ENCODE peak calls at places on chromosomes 2 and 18, in six cellular contexts. W is suprapubic skin, A is K562, X is transverse colon, G is A549, V is ovary. F is an unnamed sample.

GRCh38 chr2:67032091-67032490 is 365.0 kb upstream of the ETAA1 start:
- DNase-seq in W (no peak), A (no peak), X (no peak), G (no peak), V (no peak), F (no peak)

GRCh38 chr2:148812306-148812705 is 62.7 kb upstream of the KIF5C start:
- DNase-seq in W (no peak), A (no peak), X (peak; percentile 41), G (no peak), V (peak; percentile 89), F (peak; percentile 78)

GRCh38 chr2:172333206-172333605 is 94.2 kb upstream of the ITGA6 start:
- DNase-seq in W (no peak), A (no peak), X (no peak), G (no peak), V (no peak), F (no peak)

GRCh38 chr2:150710916-150711315 is 223.4 kb upstream of the RND3 start:
- DNase-seq in W (no peak), A (no peak), X (no peak), G (no peak), V (peak; percentile 11), F (no peak)

GRCh38 chr2:232970051-232970450 is 43.0 kb downstream of the NGEF start:
- DNase-seq in W (no peak), A (no peak), X (no peak), G (no peak), V (no peak), F (no peak)

GRCh38 chr2:430280-431040 is 142.6 kb upstream of the ALKAL2 start:
- DNase-seq in W (peak; percentile 71), A (no peak), X (no peak), G (no peak), V (no peak), F (no peak)

GRCh38 chr2:194672994-194673393 is 984.0 kb upstream of the SLC39A10 start:
- DNase-seq in W (no peak), A (no peak), X (no peak), G (no peak), V (no peak), F (no peak)

GRCh38 chr2:204795156-204795555 is 249.9 kb downstream of the PARD3B start:
- DNase-seq in W (no peak), A (no peak), X (no peak), G (no peak), V (no peak), F (no peak)

GRCh38 chr2:33340265-33340664 is 136.2 kb upstream of the RASGRP3 start:
- DNase-seq in W (peak; percentile 85), A (no peak), X (peak; percentile 14), G (no peak), V (peak; percentile 85), F (peak; percentile 84)

GRCh38 chr18:24016643-24017042 is 2.1 kb downstream of the TTC39C start:
- DNase-seq in W (no peak), A (no peak), X (no peak), G (peak; percentile 41), V (no peak), F (no peak)

GRCh38 chr2:164839914-164840457 is 1.6 kb downstream of the COBLL1 start:
- DNase-seq in W (no peak), A (no peak), X (no peak), G (no peak), V (no peak), F (no peak)

GRCh38 chr2:166090346-166090745 is 37.5 kb downstream of the SCN1A start:
- DNase-seq in W (no peak), A (no peak), X (no peak), G (no peak), V (no peak), F (no peak)

GRCh38 chr2:170712653-170713279 is 2.4 kb upstream of the SP5 start:
- DNase-seq in W (no peak), A (no peak), X (no peak), G (no peak), V (no peak), F (no peak)

GRCh38 chr2:177056540-177056939 is 156.1 kb upstream of the HNRNPA3 start:
- DNase-seq in W (no peak), A (peak; percentile 11), X (no peak), G (peak; percentile 5), V (no peak), F (peak; percentile 73)

GRCh38 chr2:218257390-218257981 is 3.3 kb upstream of the GPBAR1 start:
- DNase-seq in W (peak; percentile 64), A (peak; percentile 71), X (peak; percentile 31), G (peak; percentile 50), V (no peak), F (peak; percentile 56)

GRCh38 chr18:47260138-47260923 is 8.9 kb upstream of the SKOR2 start:
- DNase-seq in W (no peak), A (peak; percentile 23), X (peak; percentile 21), G (peak; percentile 33), V (no peak), F (no peak)

GRCh38 chr2:153873062-153874048 is 1.6 kb downstream of the GALNT13 start:
- DNase-seq in W (no peak), A (no peak), X (no peak), G (peak; percentile 56), V (no peak), F (no peak)

GRCh38 chr2:158817596-158817995 is 22.5 kb downstream of the DAPL1 start:
- DNase-seq in W (no peak), A (no peak), X (no peak), G (no peak), V (no peak), F (no peak)

GRCh38 chr2:201357216-201357615 is at the start of gene FLACC1:
- DNase-seq in W (no peak), A (peak; percentile 14), X (no peak), G (peak; percentile 57), V (no peak), F (no peak)

GRCh38 chr2:162317910-162318279 is 589 bp downstream of the IFIH1 start:
- DNase-seq in W (no peak), A (peak; percentile 19), X (peak; percentile 47), G (peak; percentile 12), V (peak; percentile 26), F (no peak)

GRCh38 chr18:39799010-39799409 is 2156.0 kb upstream of the PIK3C3 start:
- DNase-seq in W (no peak), A (no peak), X (peak; percentile 13), G (peak; percentile 17), V (no peak), F (no peak)

GRCh38 chr18:54828986-54829385 is 709 bp downstream of the RAB27B start:
- DNase-seq in W (no peak), A (no peak), X (no peak), G (no peak), V (no peak), F (no peak)

GRCh38 chr18:74533666-74534065 is 634 bp upstream of the CNDP1 start:
- DNase-seq in W (no peak), A (no peak), X (no peak), G (no peak), V (no peak), F (no peak)

GRCh38 chr2:235937526-235937925 is 230.7 kb downstream of the GBX2 start:
- DNase-seq in W (no peak), A (no peak), X (no peak), G (no peak), V (no peak), F (peak; percentile 55)

GRCh38 chr2:235937092-235937491 is 231.1 kb downstream of the GBX2 start:
- DNase-seq in W (no peak), A (no peak), X (no peak), G (no peak), V (no peak), F (peak; percentile 19)

GRCh38 chr2:235935773-235936172 is 232.4 kb downstream of the GBX2 start:
- DNase-seq in W (no peak), A (no peak), X (no peak), G (no peak), V (no peak), F (peak; percentile 42)

GRCh38 chr2:235935071-235935470 is 233.1 kb downstream of the GBX2 start:
- DNase-seq in W (no peak), A (no peak), X (no peak), G (no peak), V (no peak), F (no peak)

DNA sequence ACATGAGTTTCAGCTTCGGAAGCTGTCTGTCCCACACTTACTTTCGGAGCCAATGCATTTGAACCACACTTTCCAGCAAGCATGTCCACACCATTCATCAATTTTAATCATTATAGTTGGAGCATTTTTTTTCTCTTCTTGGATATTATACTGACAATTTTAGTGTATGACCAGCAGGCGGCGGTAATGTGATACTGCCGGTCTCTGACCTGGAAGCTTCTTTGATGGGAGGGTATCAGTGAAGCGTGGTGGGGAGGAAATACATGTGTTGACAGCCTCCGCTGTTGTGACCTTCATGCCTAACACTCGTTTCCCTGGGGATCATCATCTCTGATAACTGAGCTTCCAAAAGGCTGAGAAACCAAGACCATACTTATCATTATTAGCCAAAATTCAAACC is 231.7 kb downstream of the GBX2 start:
- DNase-seq in W (no peak), A (peak; percentile 17), X (no peak), G (peak; percentile 43), V (no peak), F (no peak)
- TF ChIP-seq CTCF in W (no peak), A (no peak), X (no peak), G (peak; percentile 53), V (no peak), F (no peak)

GRCh38 chr2:20611077-20611843 is 39.6 kb downstream of the HS1BP3 start:
- DNase-seq in W (peak; percentile 82), A (no peak), X (peak; percentile 58), G (no peak), V (peak; percentile 85), F (peak; percentile 95)
- TF ChIP-seq EP300 in W (no peak), A (no peak), X (peak; percentile 53), G (no peak), V (peak; percentile 58), F (peak; percentile 67)

DNA sequence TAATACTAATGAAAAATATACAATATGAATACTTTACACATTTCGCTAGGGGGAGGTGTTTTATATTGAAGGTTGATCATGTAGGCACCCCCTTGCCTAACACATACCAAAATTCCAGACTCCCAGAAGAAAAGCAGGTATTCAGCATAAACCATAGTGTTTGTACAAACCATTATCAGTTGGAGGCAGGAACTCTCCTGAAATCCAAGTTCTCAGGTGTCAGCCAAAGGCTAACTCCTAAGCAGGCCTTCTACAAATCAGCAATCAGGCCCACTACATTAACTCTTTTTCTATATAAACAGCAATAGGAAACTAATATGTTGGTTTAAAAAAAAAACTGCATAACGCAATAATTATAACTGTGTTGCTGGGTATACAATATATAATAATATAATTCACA is 44.5 kb downstream of the MAP3K2 start:
- DNase-seq in W (no peak), A (no peak), X (no peak), G (no peak), V (no peak), F (no peak)
- TF ChIP-seq CTCF in W (no peak), A (no peak), X (no peak), G (no peak), V (no peak), F (no peak)

DNA sequence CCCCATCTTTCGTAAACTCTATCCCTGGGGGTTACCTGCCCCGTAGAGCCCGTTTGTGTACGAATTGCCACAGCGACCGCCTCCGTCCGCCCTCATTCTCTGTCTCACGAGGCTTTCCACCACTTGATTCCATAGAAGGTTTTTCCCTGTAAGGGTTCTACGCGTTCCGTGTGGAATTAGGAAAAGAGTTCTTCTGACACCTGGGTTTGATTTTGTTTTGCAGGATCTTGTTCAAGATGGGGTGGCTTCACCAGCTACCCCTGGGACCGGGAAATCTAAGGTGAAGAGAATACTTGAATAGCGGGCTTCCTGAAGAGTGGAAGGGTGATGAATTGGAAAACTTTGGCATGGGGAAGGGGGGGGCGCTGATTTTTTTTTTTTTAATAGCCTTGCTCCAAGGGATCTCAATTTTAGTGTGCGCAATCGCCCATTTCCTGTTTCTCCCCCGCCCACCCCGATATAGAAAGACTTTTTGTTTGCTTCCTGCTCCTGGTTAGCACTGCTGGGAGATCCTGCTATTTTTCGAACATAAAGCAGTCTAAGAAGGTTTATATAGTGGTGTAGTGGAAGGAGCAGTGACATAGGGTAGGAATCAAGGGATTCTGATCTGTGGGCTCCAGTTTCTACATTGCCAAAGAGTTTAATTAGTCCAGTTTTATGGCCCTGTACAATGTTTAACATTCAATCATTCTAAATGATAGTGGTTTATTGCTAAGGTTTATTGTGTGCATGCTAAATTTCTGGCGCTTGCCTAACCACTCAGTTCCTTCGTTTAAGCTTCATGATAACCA is 599 bp downstream of the GCC2 start:
- DNase-seq in W (no peak), A (peak; percentile 55), X (peak; percentile 42), G (peak; percentile 28), V (no peak), F (no peak)
- TF ChIP-seq EP300 in W (no peak), A (no peak), X (no peak), G (no peak), V (no peak), F (no peak)